ENCODE peak calls at places on chromosomes 3 and 15, in six cellular contexts. J is right lobe of liver; R is stimulated activated naive B cell treated with anti-CD40 and anti-IgM and Interleukin-4, amounts not matched to agents 10 μg/mL and 1 μg/mL and 100 μg/mL, for 72 hours; V is foreskin fibroblast; K is Karpas-422; M is IMR-90. Q is an unnamed sample.
A peak's percentile ranks its signal among the peaks of the same experiment; 100 is the strongest.

GRCh38 chr3:14761121-14761672 is 57.6 kb upstream of the FGD5 start:
- DNase-seq in J (no peak), K (no peak), M (no peak), V (no peak), R (no peak), Q (no peak)

GRCh38 chr3:105837143-105837740 is 31.6 kb downstream of the CBLB start:
- DNase-seq in R (peak; percentile 52), M (no peak), V (no peak), K (peak; percentile 67), J (no peak), Q (peak; percentile 30)

GRCh38 chr3:13332158-13332557 is 88.0 kb downstream of the NUP210 start:
- DNase-seq in R (peak; percentile 70), K (peak; percentile 96), J (no peak), M (no peak), V (no peak), Q (peak; percentile 89)

GRCh38 chr3:88030200-88030599 is 28.6 kb downstream of the CGGBP1 start:
- DNase-seq in K (no peak), J (no peak), V (no peak), R (no peak), M (no peak), Q (no peak)

GRCh38 chr3:18035641-18036466 is 293.4 kb upstream of the TBC1D5 start:
- DNase-seq in M (no peak), K (no peak), R (no peak), J (no peak), V (no peak), Q (no peak)

GRCh38 chr3:9915252-9916141 is 1.4 kb upstream of the IL17RC start:
- DNase-seq in R (no peak), M (peak; percentile 52), K (no peak), V (peak; percentile 88), J (peak; percentile 74), Q (no peak)

GRCh38 chr3:114478806-114479205 is 185.0 kb downstream of the TIGIT start:
- DNase-seq in K (no peak), R (no peak), J (no peak), V (no peak), M (no peak), Q (no peak)

GRCh38 chr3:144491333-144491732 is 519.7 kb downstream of the DIPK2A start:
- DNase-seq in M (no peak), R (no peak), K (no peak), V (peak; percentile 3), J (no peak), Q (no peak)

GRCh38 chr15:44158111-44158510 is 37.0 kb downstream of the FRMD5 start:
- DNase-seq in J (no peak), R (no peak), V (no peak), K (no peak), M (no peak), Q (no peak)

GRCh38 chr3:142215111-142215510 is 10.3 kb downstream of the GK5 start:
- DNase-seq in M (peak; percentile 23), R (no peak), J (no peak), K (no peak), V (peak; percentile 18), Q (no peak)

GRCh38 chr3:37800022-37800493 is 61.6 kb upstream of the CTDSPL start:
- DNase-seq in K (no peak), M (peak; percentile 80), R (no peak), J (no peak), V (no peak), Q (no peak)

GRCh38 chr15:91586542-91586941 is 267.0 kb upstream of the SLCO3A1 start:
- DNase-seq in R (no peak), K (no peak), M (no peak), V (no peak), J (no peak), Q (no peak)

Q was measured in GM19239.